ENCODE peak calls at places on chromosomes 3 and 15, in six cellular contexts. T is activated CD4-positive, alpha-beta T cell treated with anti-CD3 and anti-CD28 coated beads for 36 hours; B is iPS-NIHi11; M is fibroblast of lung; G is NAMALWA; A is Calu3. E is an unnamed sample.
A peak's percentile ranks its signal among the peaks of the same experiment; 100 is the strongest.

GRCh38 chr3:177191108-177191779 is 6.0 kb downstream of the TBL1XR1 start:
- DNase-seq in T (no peak), B (no peak), M (no peak), G (peak; percentile 37), A (no peak), E (no peak)

GRCh38 chr3:37897763-37898162 is 36.1 kb downstream of the CTDSPL start:
- DNase-seq in T (no peak), B (no peak), M (no peak), G (no peak), A (no peak), E (no peak)

GRCh38 chr15:40762919-40763800 is 708 bp upstream of the GCHFR start:
- DNase-seq in T (peak; percentile 71), B (peak; percentile 53), M (peak; percentile 57), G (no peak), A (peak; percentile 33), E (no peak)

GRCh38 chr3:138197058-138197457 is 10.0 kb downstream of the ARMC8 start:
- DNase-seq in T (peak; percentile 30), B (peak; percentile 60), M (peak; percentile 34), G (no peak), A (peak; percentile 15), E (peak; percentile 54)

GRCh38 chr3:126081618-126082333 is 2.1 kb downstream of the SLC41A3 start:
- DNase-seq in T (peak; percentile 29), B (peak; percentile 41), M (peak; percentile 71), G (peak; percentile 36), A (peak; percentile 89), E (no peak)

GRCh38 chr15:86165263-86166204 is 85.9 kb downstream of the AGBL1 start:
- DNase-seq in T (no peak), B (no peak), M (peak; percentile 83), G (no peak), A (no peak), E (no peak)

GRCh38 chr15:85625856-85626255 is 168.9 kb downstream of the KLHL25 start:
- DNase-seq in T (peak; percentile 48), B (no peak), M (peak; percentile 94), G (no peak), A (no peak), E (no peak)

GRCh38 chr3:43879166-43879565 is 188.4 kb downstream of the ABHD5 start:
- DNase-seq in T (peak; percentile 31), B (peak; percentile 84), M (no peak), G (peak; percentile 31), A (peak; percentile 59), E (no peak)

GRCh38 chr3:62732183-62732904 is 142.9 kb downstream of the CADPS start:
- DNase-seq in T (no peak), B (no peak), M (no peak), G (no peak), A (no peak), E (no peak)

GRCh38 chr3:50445919-50446318 is 57.5 kb downstream of the CACNA2D2 start:
- DNase-seq in T (no peak), B (no peak), M (no peak), G (no peak), A (no peak), E (no peak)